ENCODE peak calls at places on chromosomes 16 and 17, in seven cellular contexts. E is heart right ventricle, I is ovary, W is stomach, R is sigmoid colon, A is heart left ventricle, U is SK-N-SH. J is an unnamed sample.

GRCh38 chr17:49266233-49266632 is 35.6 kb upstream of the PHOSPHO1 start:
- DNase-seq in E (no peak), I (no peak), W (no peak), R (no peak), A (no peak), U (no peak), J (no peak)

GRCh38 chr17:74649909-74650308 is 26.4 kb upstream of the CD300E start:
- DNase-seq in E (no peak), I (no peak), W (no peak), R (no peak), A (no peak), U (peak; percentile 53), J (peak; percentile 50)

GRCh38 chr17:78151514-78152008 is 5.4 kb downstream of the C17orf99 start:
- DNase-seq in E (no peak), I (no peak), W (no peak), R (no peak), A (no peak), U (no peak), J (no peak)

GRCh38 chr16:56549744-56550385 is 15.0 kb upstream of the MT4 start:
- DNase-seq in E (no peak), I (no peak), W (no peak), R (no peak), A (no peak), U (no peak), J (no peak)

GRCh38 chr17:36869856-36870617 is 67.2 kb upstream of the LHX1 start:
- DNase-seq in E (no peak), I (no peak), W (no peak), R (no peak), A (no peak), U (no peak), J (no peak)

GRCh38 chr17:36529121-36529520 is 5.5 kb downstream of the MYO19 start:
- DNase-seq in E (no peak), I (no peak), W (no peak), R (no peak), A (no peak), U (no peak), J (no peak)

GRCh38 chr17:9116861-9117568 is 95.7 kb downstream of the NTN1 start:
- DNase-seq in E (no peak), I (no peak), W (no peak), R (peak; percentile 51), A (no peak), U (no peak), J (no peak)

GRCh38 chr17:17091856-17092756 is 49.8 kb downstream of the MPRIP start:
- DNase-seq in E (no peak), I (no peak), W (no peak), R (no peak), A (peak; percentile 11), U (no peak), J (no peak)

GRCh38 chr17:80769936-80770625 is 221.6 kb upstream of the CHMP6 start:
- DNase-seq in E (no peak), I (no peak), W (no peak), R (peak; percentile 42), A (no peak), U (no peak), J (no peak)

GRCh38 chr17:41446806-41447205 is 6.0 kb upstream of the KRT38 start:
- DNase-seq in E (no peak), I (no peak), W (no peak), R (no peak), A (no peak), U (no peak), J (no peak)

GRCh38 chr17:1109606-1110523 is 69.9 kb downstream of the ABR start:
- DNase-seq in E (no peak), I (peak; percentile 62), W (peak; percentile 62), R (no peak), A (peak; percentile 71), U (peak; percentile 53), J (peak; percentile 59)

GRCh38 chr16:11006666-11007065 is 62.3 kb downstream of the CLEC16A start:
- DNase-seq in E (no peak), I (no peak), W (no peak), R (no peak), A (no peak), U (no peak), J (no peak)

GRCh38 chr17:82228842-82229685 is at the start of gene SLC16A3:
- DNase-seq in E (no peak), I (no peak), W (peak; percentile 76), R (peak; percentile 83), A (peak; percentile 78), U (peak; percentile 94), J (peak; percentile 55)

GRCh38 chr16:78967948-78968347 is 632.6 kb downstream of the MAF start:
- DNase-seq in E (no peak), I (no peak), W (no peak), R (no peak), A (no peak), U (no peak), J (no peak)

GRCh38 chr17:79617304-79617703 is 6.5 kb upstream of the RBFOX3 start:
- DNase-seq in E (no peak), I (no peak), W (no peak), R (peak; percentile 40), A (no peak), U (no peak), J (no peak)

GRCh38 chr17:81712468-81713003 is 452 bp downstream of the SLC25A10 start:
- DNase-seq in E (no peak), I (no peak), W (peak; percentile 37), R (peak; percentile 62), A (no peak), U (peak; percentile 90), J (peak; percentile 62)

GRCh38 chr17:81379523-81379942 is 15.7 kb upstream of the BAHCC1 start:
- DNase-seq in E (no peak), I (no peak), W (peak; percentile 90), R (no peak), A (no peak), U (peak; percentile 57), J (no peak)

GRCh38 chr17:21524211-21524591 is 148.0 kb downstream of the KCNJ12 start:
- DNase-seq in E (no peak), I (no peak), W (no peak), R (no peak), A (no peak), U (no peak), J (no peak)

GRCh38 chr16:80824623-80825364 is 20.4 kb upstream of the CDYL2 start:
- DNase-seq in E (no peak), I (no peak), W (peak; percentile 39), R (no peak), A (no peak), U (peak; percentile 38), J (peak; percentile 9)

GRCh38 chr17:16407911-16408588 is 7.3 kb upstream of the TRPV2 start:
- DNase-seq in E (peak; percentile 73), I (peak; percentile 81), W (peak; percentile 78), R (peak; percentile 87), A (peak; percentile 84), U (peak; percentile 76), J (peak; percentile 69)

GRCh38 chr17:2061441-2061797 is 6.5 kb downstream of the HIC1 start:
- DNase-seq in E (no peak), I (peak; percentile 48), W (no peak), R (no peak), A (no peak), U (no peak), J (no peak)

GRCh38 chr17:3558603-3559269 is 1.1 kb upstream of the TRPV3 start:
- DNase-seq in E (no peak), I (no peak), W (peak; percentile 48), R (no peak), A (no peak), U (no peak), J (no peak)

GRCh38 chr17:72126575-72127486 is 6.0 kb downstream of the SOX9 start:
- DNase-seq in E (peak; percentile 25), I (no peak), W (peak; percentile 61), R (no peak), A (no peak), U (peak; percentile 68), J (peak; percentile 52)

GRCh38 chr16:71461686-71462648 is at the start of gene ZNF23:
- DNase-seq in E (peak; percentile 82), I (peak; percentile 88), W (peak; percentile 88), R (peak; percentile 94), A (peak; percentile 88), U (peak; percentile 96), J (peak; percentile 86)

GRCh38 chr17:31048780-31049179 is 46.0 kb upstream of the NF1 start:
- DNase-seq in E (no peak), I (no peak), W (no peak), R (no peak), A (no peak), U (no peak), J (no peak)

GRCh38 chr17:48625502-48626201 is 506 bp downstream of the HOXB9 start:
- DNase-seq in E (no peak), I (no peak), W (peak; percentile 46), R (no peak), A (no peak), U (no peak), J (no peak)

GRCh38 chr16:66953462-66954096 is 7.5 kb upstream of the CES3 start:
- DNase-seq in E (no peak), I (no peak), W (peak; percentile 28), R (no peak), A (no peak), U (no peak), J (no peak)

GRCh38 chr16:21097151-21097550 is 53.5 kb downstream of the DNAH3 start:
- DNase-seq in E (no peak), I (no peak), W (no peak), R (no peak), A (no peak), U (no peak), J (no peak)
- TF ChIP-seq CTCF in E (no peak), I (no peak), W (no peak), R (no peak), A (no peak), U (no peak), J (no peak)

GRCh38 chr17:76884995-76885896 is 17.0 kb downstream of the MGAT5B start:
- DNase-seq in E (no peak), I (no peak), W (no peak), R (no peak), A (no peak), U (peak; percentile 68), J (peak; percentile 62)
- H3K4me1 ChIP-seq in E (no peaks in the 10 kb centered on the region), I (no peaks in the 10 kb centered on the region), W (no peaks in the 10 kb centered on the region), R (no peaks in the 10 kb centered on the region), A (no peaks in the 10 kb centered on the region), U (no peaks in the 10 kb centered on the region), J (peaks cover 10% of the 10 kb centered on the region)

GRCh38 chr16:19075511-19075910 is 8.1 kb downstream of the COQ7 start:
- DNase-seq in E (no peak), I (no peak), W (no peak), R (no peak), A (no peak), U (no peak), J (no peak)
- TF ChIP-seq CTCF in E (no peak), I (no peak), W (no peak), R (no peak), A (no peak), U (no peak), J (no peak)

DNA sequence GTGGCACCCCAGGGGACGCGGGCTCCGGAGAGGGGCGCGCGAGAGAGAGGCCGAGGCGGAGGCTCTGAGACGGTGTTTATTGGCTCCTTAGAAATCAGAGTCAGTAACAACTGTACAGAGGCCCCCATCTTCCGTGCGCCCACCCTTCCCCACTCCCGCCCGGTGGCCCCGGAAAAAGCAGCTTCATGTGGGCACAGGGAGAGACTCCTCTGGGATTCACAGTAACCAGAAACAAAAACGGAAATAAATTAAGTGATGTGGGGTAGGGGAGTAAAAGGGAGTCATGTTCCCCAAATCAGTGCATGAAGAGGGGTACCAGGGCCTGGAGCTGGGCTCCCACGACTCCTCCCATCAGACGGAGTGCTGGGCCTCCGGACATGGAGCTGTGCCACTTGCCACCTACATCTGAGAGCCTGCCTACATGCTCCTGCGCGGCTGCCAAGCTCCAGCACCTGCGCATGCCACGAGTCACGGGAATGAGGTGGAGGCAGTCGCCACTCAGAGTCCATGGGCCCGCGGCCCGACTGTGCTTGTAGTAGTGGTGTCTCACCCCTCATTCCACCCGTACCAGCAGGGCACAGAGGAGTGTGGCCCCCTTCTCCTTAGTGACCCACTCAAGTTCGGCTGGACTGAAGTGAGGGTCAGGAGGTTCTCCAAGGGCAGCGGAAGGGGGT is 547 bp upstream of the GPS2 start:
- DNase-seq in E (no peak), I (no peak), W (peak; percentile 77), R (peak; percentile 73), A (no peak), U (no peak), J (no peak)
- H3K4me1 ChIP-seq in E (peaks cover 40% of the 10 kb centered on the region), I (peaks cover 4% of the 10 kb centered on the region), W (peaks cover 52% of the 10 kb centered on the region), R (peaks cover 37% of the 10 kb centered on the region), A (peaks cover 15% of the 10 kb centered on the region), U (peaks cover 36% of the 10 kb centered on the region), J (no peaks in the 10 kb centered on the region)